ENCODE peak calls at places on chromosome 13, in four cellular contexts. E, N, O and U are unnamed samples. For H3K36me3, the result is how much of the 10 kb centered on the place peaks cover.

GRCh38 chr13:101417043-101417406 is 717 bp upstream of the NALCN start:
- DNase-seq in O (peak), N (no peak), E (no peak), U (no peak)

GRCh38 chr13:114313061-114313860 is 1.0 kb upstream of the CHAMP1 start:
- DNase-seq in N (no peak), E (no peak), O (no peak), U (peak)

GRCh38 chr13:66780814-66781213 is 449.3 kb downstream of the PCDH9 start:
- DNase-seq in O (peak), N (no peak), E (no peak), U (no peak)

GRCh38 chr13:65497265-65497664 is 1732.9 kb downstream of the PCDH9 start:
- DNase-seq in N (no peak), O (peak), E (no peak), U (no peak)

GRCh38 chr13:48542581-48543341 is 9.9 kb upstream of the RCBTB2 start:
- DNase-seq in O (peak), N (peak), E (peak), U (peak)

GRCh38 chr13:31835932-31836331 is 96.6 kb downstream of the RXFP2 start:
- DNase-seq in N (no peak), O (peak), E (no peak), U (no peak)

GRCh38 chr13:75754936-75755335 is 118.8 kb downstream of the LMO7 start:
- DNase-seq in O (no peak), N (no peak), E (no peak), U (no peak)

GRCh38 chr13:109715902-109716301 is 70.5 kb downstream of the IRS2 start:
- DNase-seq in E (no peak), O (no peak), N (peak), U (no peak)

GRCh38 chr13:43242040-43242439 is 218.7 kb downstream of the DNAJC15 start:
- DNase-seq in N (no peak), O (no peak), E (no peak), U (no peak)

GRCh38 chr13:20191311-20191901 is 1.3 kb downstream of the GJB2 start:
- DNase-seq in O (no peak), N (no peak), E (no peak), U (no peak)

GRCh38 chr13:21435710-21436151 is 23.4 kb downstream of the ZDHHC20 start:
- DNase-seq in O (peak), N (no peak), E (peak), U (peak)

GRCh38 chr13:20006206-20006605 is 47.7 kb downstream of the ZMYM2 start:
- DNase-seq in O (peak), E (no peak), N (no peak), U (no peak)

GRCh38 chr13:85347251-85347650 is 452.0 kb downstream of the SLITRK6 start:
- DNase-seq in E (no peak), O (peak), N (no peak), U (no peak)

GRCh38 chr13:98297043-98297442 is 120.0 kb upstream of the RNF113B start:
- DNase-seq in O (no peak), E (no peak), N (no peak), U (no peak)

GRCh38 chr13:26679411-26679810 is 81.2 kb downstream of the GPR12 start:
- DNase-seq in E (no peak), N (no peak), O (peak), U (no peak)

GRCh38 chr13:113656015-113656588 is 1.9 kb downstream of the ATP4B start:
- DNase-seq in N (peak), E (peak), O (no peak), U (no peak)

GRCh38 chr13:24693862-24694471 is 13.8 kb downstream of the ATP12A start:
- DNase-seq in O (no peak), E (no peak), N (peak), U (peak)

GRCh38 chr13:50377726-50378270 is 362.6 kb downstream of the KCNRG start:
- DNase-seq in N (no peak), O (no peak), E (no peak), U (no peak)

GRCh38 chr13:28128926-28129325 is 9.4 kb upstream of the PAN3 start:
- DNase-seq in E (no peak), N (no peak), O (no peak), U (no peak)

GRCh38 chr13:74871671-74872070 is 610.3 kb downstream of the TBC1D4 start:
- DNase-seq in E (no peak), O (no peak), N (no peak), U (no peak)

GRCh38 chr13:73684286-73684685 is 449.9 kb downstream of the KLF12 start:
- DNase-seq in O (no peak), E (no peak), N (no peak), U (no peak)

GRCh38 chr13:94646904-94647303 is 45.2 kb downstream of the GPR180 start:
- DNase-seq in O (no peak), N (no peak), E (no peak), U (no peak)

GRCh38 chr13:50576156-50576555 is 267.3 kb downstream of the DLEU7 start:
- DNase-seq in N (peak), O (no peak), E (no peak), U (no peak)

GRCh38 chr13:77034883-77035282 is 7.9 kb upstream of the FBXL3 start:
- DNase-seq in O (no peak), E (no peak), N (no peak), U (no peak)

GRCh38 chr13:108227651-108228272 is 9.6 kb downstream of the ABHD13 start:
- DNase-seq in O (no peak), N (no peak), E (no peak), U (no peak)

GRCh38 chr13:105333416-105333815 is 1202.0 kb downstream of the EFNB2 start:
- DNase-seq in O (peak), N (no peak), E (no peak), U (no peak)
- TF ChIP-seq CTCF in O (no peak), N (no peak), E (no peak), U (no peak)

DNA sequence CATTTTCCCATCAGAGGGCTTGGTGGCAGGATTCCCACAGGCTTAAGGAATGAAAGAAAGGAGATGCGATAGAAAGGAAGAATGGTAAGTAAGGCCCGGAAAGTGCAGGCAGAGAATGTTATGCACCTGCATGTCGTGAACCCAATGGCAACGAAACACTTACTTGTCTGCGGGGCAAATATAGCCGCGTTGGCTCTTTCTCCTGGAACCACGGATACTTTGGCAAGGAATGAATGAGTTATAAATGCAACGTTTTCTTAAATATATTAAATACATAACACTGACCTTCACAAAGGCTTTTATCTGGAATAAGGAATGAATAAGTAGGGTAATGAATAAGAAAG is 192.1 kb downstream of the KATNAL1 start:
- DNase-seq in N (no peak), E (no peak), O (no peak), U (no peak)
- H3K36me3 ChIP-seq in N (under half), E (under half), O (under half), U (under half)

GRCh38 chr13:47258384-47258783 is 361.5 kb upstream of the HTR2A start:
- DNase-seq in O (no peak), E (no peak), N (no peak), U (no peak)
- TF ChIP-seq CTCF in O (no peak), E (no peak), N (no peak), U (no peak)

DNA sequence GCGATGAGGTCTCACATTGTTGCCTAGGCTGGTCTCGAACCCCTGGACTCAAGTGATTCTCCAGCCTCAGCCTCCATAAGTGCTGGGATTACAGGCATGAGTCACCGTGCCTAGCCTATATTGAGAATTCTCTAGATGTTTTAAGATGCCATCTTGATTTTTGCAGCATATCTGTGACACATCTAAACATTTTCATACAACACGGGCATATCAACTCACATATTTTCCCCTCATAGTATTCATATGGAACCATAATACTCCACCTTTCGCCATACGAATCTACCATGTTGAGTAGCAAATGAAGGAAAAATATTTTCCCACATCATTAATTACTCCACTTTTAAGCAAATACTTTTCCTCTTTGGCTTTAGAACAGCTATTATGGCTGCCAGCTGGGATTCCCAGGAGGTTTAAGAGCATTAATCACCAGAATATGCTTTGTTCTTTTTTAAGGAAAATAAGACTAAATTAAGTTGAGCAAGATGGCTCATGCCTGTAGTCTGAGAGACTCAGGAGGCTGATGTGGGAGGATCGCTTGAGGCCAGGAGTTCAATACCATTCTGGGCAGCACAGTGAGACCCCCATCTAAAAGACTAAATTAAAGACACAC is 56.9 kb upstream of the GTF2F2 start:
- DNase-seq in N (no peak), O (peak), E (no peak), U (no peak)
- H3K36me3 ChIP-seq in N (under half), O (under half), E (under half), U (under half)

GRCh38 chr13:58953638-58954037 is 1210.1 kb downstream of the DIAPH3 start:
- DNase-seq in N (no peak), E (no peak), O (peak), U (no peak)
- TF ChIP-seq CTCF in N (no peak), E (no peak), O (no peak), U (no peak)

GRCh38 chr13:58476176-58476575 is 844.6 kb downstream of the PCDH17 start:
- DNase-seq in N (no peak), O (no peak), E (no peak), U (no peak)

GRCh38 chr13:58480011-58480410 is 848.5 kb downstream of the PCDH17 start:
- DNase-seq in O (peak), E (no peak), N (no peak), U (no peak)

DNA sequence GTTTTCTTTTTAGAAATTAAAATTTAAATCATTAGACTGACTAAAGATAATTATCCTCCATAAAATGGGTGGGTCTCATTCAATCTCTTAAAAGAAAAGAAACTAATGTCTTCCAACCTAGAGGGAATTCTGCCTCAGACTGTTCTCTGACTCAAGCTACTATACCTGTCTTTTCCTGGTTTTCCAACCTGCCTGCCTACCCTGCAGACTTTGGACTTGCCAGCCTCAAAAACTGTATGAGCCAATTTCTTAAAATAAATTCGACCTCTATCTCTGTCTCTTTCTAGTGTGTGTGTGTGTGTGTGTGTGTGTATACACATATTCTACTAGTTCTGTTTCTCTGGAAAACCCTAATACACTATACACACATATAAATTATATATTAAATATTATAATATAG is 847.3 kb downstream of the PCDH17 start:
- DNase-seq in E (no peak), O (no peak), N (no peak), U (no peak)
- H3K36me3 ChIP-seq in E (under half), O (under half), N (under half), U (under half)

GRCh38 chr13:99658266-99658991 is 157.2 kb downstream of the TM9SF2 start:
- DNase-seq in O (peak), E (peak), N (peak), U (peak)
- TF ChIP-seq CTCF in O (peak), E (peak), N (peak), U (no peak)

GRCh38 chr13:83190020-83190419 is 692.3 kb downstream of the SLITRK1 start:
- DNase-seq in N (no peak), O (no peak), E (no peak), U (no peak)
- H3K36me3 ChIP-seq in N (under half), O (under half), E (under half), U (under half)